ENCODE peak calls at places on chromosomes 4 and X, in nine cellular contexts. E is cardiac muscle cell, L is GM23248, O is A549, M is adrenal gland, C is pancreas, A is mucosa of descending colon, T is tibial artery, R is neuronal stem cell. J is an unnamed sample.

GRCh38 chrX:110852180-110852579 is 56.6 kb upstream of the CHRDL1 start:
- DNase-seq in O (peak; percentile 15), A (no peak), C (no peak), R (no peak), T (no peak), L (peak; percentile 55), M (no peak), E (peak; percentile 54), J (no peak)

GRCh38 chrX:119622356-119623232 is 16.4 kb upstream of the NKRF start:
- DNase-seq in A (no peak), R (no peak), E (no peak), L (peak; percentile 9), M (peak; percentile 29), O (no peak), C (no peak), T (no peak), J (no peak)

GRCh38 chr4:3675251-3676115 is 90.7 kb upstream of the ADRA2C start:
- DNase-seq in T (peak; percentile 56), O (no peak), E (no peak), R (no peak), M (no peak), A (peak; percentile 38), L (no peak), C (no peak), J (peak; percentile 61)

GRCh38 chrX:22041931-22042530 is 9.9 kb downstream of the PHEX start:
- DNase-seq in L (no peak), R (no peak), M (no peak), O (no peak), E (no peak), A (no peak), C (no peak), T (no peak), J (no peak)

GRCh38 chr4:1347410-1347864 is 429 bp downstream of the UVSSA start:
- DNase-seq in L (peak; percentile 96), T (peak; percentile 91), O (peak; percentile 33), R (peak; percentile 56), A (peak; percentile 86), C (peak; percentile 66), E (peak; percentile 82), M (peak; percentile 85), J (peak; percentile 94)

GRCh38 chr4:22473268-22473667 is 42.6 kb downstream of the ADGRA3 start:
- DNase-seq in O (no peak), A (no peak), M (peak; percentile 38), L (peak; percentile 71), R (no peak), E (no peak), C (no peak), T (no peak), J (no peak)

GRCh38 chr4:158811704-158812103 is 42.9 kb downstream of the FNIP2 start:
- DNase-seq in L (no peak), E (no peak), T (no peak), R (no peak), O (no peak), M (no peak), A (no peak), C (no peak), J (no peak)

GRCh38 chr4:8722556-8722955 is 130.0 kb downstream of the CPZ start:
- DNase-seq in E (no peak), M (no peak), R (no peak), L (no peak), A (no peak), T (peak; percentile 7), O (no peak), C (no peak), J (peak; percentile 11)

GRCh38 chrX:101485212-101486064 is at the start of gene ARMCX4:
- DNase-seq in R (peak; percentile 47), C (peak; percentile 33), E (peak; percentile 80), L (peak; percentile 76), T (peak; percentile 67), O (no peak), M (peak; percentile 82), A (peak; percentile 57), J (peak; percentile 84)

GRCh38 chr4:81412941-81413488 is 58.7 kb downstream of the RASGEF1B start:
- DNase-seq in A (no peak), T (no peak), M (no peak), R (no peak), L (no peak), O (no peak), E (no peak), C (no peak), J (no peak)

GRCh38 chrX:11462136-11462535 is 168.9 kb downstream of the AMELX start:
- DNase-seq in E (no peak), O (no peak), T (no peak), M (no peak), L (peak; percentile 38), A (no peak), R (no peak), C (no peak), J (no peak)

GRCh38 chrX:12949205-12949926 is 25.5 kb upstream of the TMSB4X start:
- DNase-seq in M (no peak), A (no peak), T (no peak), L (peak; percentile 52), C (no peak), O (no peak), R (no peak), E (no peak), J (no peak)

GRCh38 chrX:12951590-12951965 is 23.3 kb upstream of the TMSB4X start:
- DNase-seq in T (no peak), L (no peak), A (no peak), O (no peak), M (no peak), E (no peak), R (no peak), C (no peak), J (no peak)

GRCh38 chrX:12950851-12951589 is 23.9 kb upstream of the TMSB4X start:
- DNase-seq in T (no peak), L (peak; percentile 3), R (no peak), O (peak; percentile 78), M (no peak), E (peak; percentile 55), A (peak; percentile 77), C (no peak), J (no peak)

GRCh38 chrX:12948495-12948894 is 26.4 kb upstream of the TMSB4X start:
- DNase-seq in E (no peak), O (no peak), R (no peak), M (no peak), A (no peak), L (no peak), T (no peak), C (no peak), J (no peak)

DNA sequence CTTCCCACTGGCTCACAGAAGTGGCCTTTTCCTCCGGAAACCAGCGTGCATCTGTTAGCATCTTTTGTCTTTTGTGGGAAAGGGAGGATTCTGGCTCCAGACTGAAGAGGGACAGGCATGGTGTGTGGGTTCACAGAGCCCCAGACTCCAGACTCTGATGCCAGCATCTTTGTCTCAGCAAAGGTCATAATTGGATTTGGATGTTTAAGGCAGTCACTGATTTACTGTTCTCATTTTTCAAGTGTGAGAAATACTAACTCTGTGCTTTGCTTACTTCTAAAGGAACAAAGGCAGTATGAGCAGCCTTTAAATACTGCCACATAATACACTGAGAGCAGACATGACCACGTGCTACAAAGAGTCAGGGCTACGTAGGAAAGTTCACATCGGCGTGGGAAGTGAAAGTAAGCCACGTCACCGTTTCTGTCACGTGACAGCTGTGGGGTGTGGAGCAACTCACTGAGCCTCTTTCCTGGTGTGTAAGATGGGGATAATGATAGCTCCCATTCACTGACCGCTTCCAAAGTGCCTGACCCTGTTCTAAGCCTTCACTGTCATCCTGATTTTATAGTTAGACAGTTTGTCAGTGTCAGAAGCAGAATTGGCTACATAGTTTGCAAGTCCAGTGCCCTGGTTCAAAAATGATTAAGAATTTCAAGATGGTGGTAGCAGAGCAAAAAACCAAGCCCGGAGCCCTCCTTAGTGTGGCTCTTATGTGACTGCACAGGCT is 24.8 kb upstream of the TMSB4X start:
- DNase-seq in T (peak; percentile 91), E (no peak), C (peak; percentile 68), R (no peak), A (peak; percentile 88), L (peak; percentile 90), O (no peak), M (peak; percentile 84), J (peak; percentile 88)
- H3K4me1 ChIP-seq in T (no peaks in the 10 kb centered on the region), E (no peaks in the 10 kb centered on the region), C (peaks cover 9% of the 10 kb centered on the region), R (peaks cover 11% of the 10 kb centered on the region), A (peaks cover 10% of the 10 kb centered on the region), L (peaks cover 27% of the 10 kb centered on the region), O (peaks cover 37% of the 10 kb centered on the region), M (no peaks in the 10 kb centered on the region), J (peaks cover 12% of the 10 kb centered on the region)

GRCh38 chrX:109830157-109830703 is 97.2 kb upstream of the ACSL4 start:
- DNase-seq in A (no peak), T (no peak), O (no peak), C (no peak), R (no peak), L (peak; percentile 6), M (no peak), E (no peak), J (no peak)
- H3K4me1 ChIP-seq in A (no peaks in the 10 kb centered on the region), T (no peaks in the 10 kb centered on the region), O (peaks cover 41% of the 10 kb centered on the region), C (no peaks in the 10 kb centered on the region), R (no peaks in the 10 kb centered on the region), L (peaks cover 25% of the 10 kb centered on the region), M (no peaks in the 10 kb centered on the region), E (no peaks in the 10 kb centered on the region), J (peaks cover 5% of the 10 kb centered on the region)

GRCh38 chr4:86972997-86973396 is 38.2 kb downstream of the AFF1 start:
- DNase-seq in R (no peak), T (no peak), C (peak; percentile 88), A (no peak), L (no peak), M (peak; percentile 43), E (peak; percentile 19), O (no peak), J (no peak)
- H3K4me1 ChIP-seq in R (peaks cover 4% of the 10 kb centered on the region), T (peaks cover 41% of the 10 kb centered on the region), C (peaks cover 34% of the 10 kb centered on the region), A (peaks cover 44% of the 10 kb centered on the region), L (peaks cover 13% of the 10 kb centered on the region), M (peaks cover 20% of the 10 kb centered on the region), E (peaks cover 31% of the 10 kb centered on the region), O (peaks cover 49% of the 10 kb centered on the region), J (peaks cover 22% of the 10 kb centered on the region)

GRCh38 chr4:86963697-86964096 is 28.9 kb downstream of the AFF1 start:
- DNase-seq in C (no peak), T (no peak), M (no peak), A (no peak), L (peak; percentile 69), E (no peak), R (no peak), O (no peak), J (no peak)

GRCh38 chr4:86959588-86960500 is 25.0 kb downstream of the AFF1 start:
- DNase-seq in O (no peak), M (no peak), E (peak; percentile 32), C (no peak), T (no peak), L (no peak), A (no peak), R (peak; percentile 85), J (no peak)

GRCh38 chr4:86961605-86962295 is 26.9 kb downstream of the AFF1 start:
- DNase-seq in R (no peak), C (no peak), L (peak; percentile 41), M (no peak), E (peak; percentile 81), O (no peak), A (no peak), T (no peak), J (no peak)

GRCh38 chr4:86961103-86961502 is 26.3 kb downstream of the AFF1 start:
- DNase-seq in E (no peak), M (no peak), O (no peak), R (no peak), T (no peak), A (no peak), C (no peak), L (no peak), J (no peak)

DNA sequence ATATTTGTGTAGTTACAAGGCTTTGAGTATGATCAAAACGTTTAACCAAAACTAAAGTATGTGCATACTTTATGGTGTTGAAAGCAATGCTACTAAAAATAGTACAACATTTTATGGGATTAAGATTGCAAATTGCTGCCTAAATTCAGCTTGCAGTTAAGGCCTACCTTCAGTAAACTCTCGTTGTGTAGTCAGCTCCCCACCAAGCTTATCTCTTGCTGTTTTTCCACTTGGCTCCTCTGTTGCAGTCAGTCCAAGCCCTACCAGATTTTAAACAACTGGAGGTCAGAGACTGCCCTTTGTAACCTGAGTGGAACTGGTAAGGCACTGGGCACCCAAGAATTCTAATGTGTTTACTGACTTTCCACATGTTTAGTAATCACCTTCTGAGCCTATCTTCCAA is 25.7 kb downstream of the AFF1 start:
- DNase-seq in A (no peak), O (no peak), E (peak; percentile 55), L (peak; percentile 19), C (no peak), R (peak; percentile 23), M (no peak), T (no peak), J (no peak)
- H3K4me1 ChIP-seq in A (peaks cover 6% of the 10 kb centered on the region), O (peaks cover 82% of the 10 kb centered on the region), E (peaks cover 49% of the 10 kb centered on the region), L (peaks cover 36% of the 10 kb centered on the region), C (peaks cover 14% of the 10 kb centered on the region), R (peaks cover 23% of the 10 kb centered on the region), M (peaks cover 18% of the 10 kb centered on the region), T (peaks cover 28% of the 10 kb centered on the region), J (peaks cover 22% of the 10 kb centered on the region)